ENCODE peak calls at places on chromosomes 11 and 22, in four cellular contexts. U is AG04450, C is pancreas, R is HCT116. Q is an unnamed sample.
A peak's percentile ranks its signal among the peaks of the same experiment; 100 is the strongest.

GRCh38 chr11:24357620-24358386 is 139.1 kb upstream of the LUZP2 start:
- DNase-seq in C (no peak), R (no peak), U (no peak), Q (no peak)

GRCh38 chr11:35250631-35251030 is 111.7 kb downstream of the CD44 start:
- DNase-seq in U (no peak), C (no peak), R (no peak), Q (no peak)

GRCh38 chr11:77411717-77412441 is 62.0 kb downstream of the PAK1 start:
- DNase-seq in U (peak; percentile 50), C (peak; percentile 80), R (peak; percentile 49), Q (peak; percentile 42)

GRCh38 chr11:45026835-45027234 is 76.2 kb upstream of the TP53I11 start:
- DNase-seq in R (no peak), C (no peak), U (no peak), Q (no peak)

GRCh38 chr11:67213251-67213650 is 53.0 kb upstream of the GRK2 start:
- DNase-seq in R (no peak), U (no peak), C (no peak), Q (no peak)

GRCh38 chr11:68685656-68686380 is 1.5 kb downstream of the GAL start:
- DNase-seq in R (no peak), C (no peak), U (no peak), Q (no peak)

GRCh38 chr22:27489265-27489675 is 312.3 kb downstream of the MN1 start:
- DNase-seq in C (peak; percentile 89), R (no peak), U (no peak), Q (no peak)

GRCh38 chr11:76623171-76623883 is 47.2 kb downstream of the LRRC32 start:
- DNase-seq in C (no peak), U (no peak), R (no peak), Q (peak; percentile 35)

GRCh38 chr22:37735054-37735453 is 38.2 kb downstream of the TRIOBP start:
- DNase-seq in U (no peak), R (no peak), C (no peak), Q (no peak)

GRCh38 chr11:31443802-31444201 is 65.6 kb downstream of the IMMP1L start:
- DNase-seq in C (no peak), R (no peak), U (no peak), Q (no peak)

GRCh38 chr22:46107089-46107664 is 43.1 kb upstream of the PPARA start:
- DNase-seq in R (no peak), C (peak; percentile 94), U (no peak), Q (no peak)

GRCh38 chr22:28728002-28728401 is 13.6 kb downstream of the CHEK2 start:
- DNase-seq in C (no peak), R (no peak), U (no peak), Q (no peak)

GRCh38 chr11:130102457-130103249 is 33.0 kb downstream of the APLP2 start:
- DNase-seq in U (no peak), C (no peak), R (no peak), Q (no peak)
- H3K4me3 ChIP-seq in U (no peak overlapping the region), C (no peak overlapping the region), R (no peak overlapping the region), Q (no peak overlapping the region)

GRCh38 chr11:1749020-1749758 is 1.2 kb downstream of the IFITM10 start:
- DNase-seq in U (no peak), R (no peak), C (no peak), Q (no peak)
- H3K4me3 ChIP-seq in U (no peak overlapping the region), R (no peak overlapping the region), C (no peak overlapping the region), Q (no peak overlapping the region)

GRCh38 chr11:82898242-82898641 is 2.0 kb downstream of the PRCP start:
- DNase-seq in U (no peak), C (no peak), R (no peak), Q (no peak)
- H3K4me3 ChIP-seq in U (no peak overlapping the region), C (no peak overlapping the region), R (no peak overlapping the region), Q (no peak overlapping the region)

GRCh38 chr11:112962854-112963367 is 1.7 kb downstream of the NCAM1 start:
- DNase-seq in C (no peak), U (no peak), R (no peak), Q (no peak)

GRCh38 chr11:112965601-112966125 is 4.4 kb downstream of the NCAM1 start:
- DNase-seq in C (no peak), R (no peak), U (no peak), Q (no peak)

GRCh38 chr11:112961751-112962747 is 829 bp downstream of the NCAM1 start:
- DNase-seq in R (no peak), U (no peak), C (no peak), Q (no peak)

GRCh38 chr11:112961146-112961668 is at the start of gene NCAM1:
- DNase-seq in R (peak; percentile 67), U (no peak), C (peak; percentile 32), Q (no peak)

GRCh38 chr11:112963368-112963955 is 2.2 kb downstream of the NCAM1 start:
- DNase-seq in C (no peak), U (no peak), R (no peak), Q (no peak)
- H3K4me3 ChIP-seq in C (no peak overlapping the region), U (no peak overlapping the region), R (no peak overlapping the region), Q (no peak overlapping the region)

DNA sequence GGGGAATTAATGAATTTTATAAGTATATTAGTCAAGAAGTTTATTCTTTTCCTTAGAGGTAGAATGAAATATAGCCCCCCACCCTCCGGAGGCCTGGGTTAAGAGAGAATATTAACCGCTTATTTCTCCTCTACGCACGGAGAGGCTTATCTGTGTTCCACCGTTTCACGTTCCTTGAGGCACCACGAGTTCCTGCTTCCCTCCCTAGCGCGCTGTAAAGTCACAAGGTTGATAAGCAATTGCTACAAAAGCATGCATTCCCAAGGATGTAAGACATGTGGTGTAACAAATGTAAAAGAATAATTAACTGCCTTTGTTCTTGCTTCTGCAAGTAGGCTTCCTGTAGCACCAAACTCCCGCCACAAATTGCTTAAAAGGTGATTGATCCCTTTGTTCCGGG is 1.5 kb upstream of the ANKRD42 start:
- DNase-seq in R (no peak), U (no peak), C (no peak), Q (no peak)
- H3K4me3 ChIP-seq in R (peak overlapping the region; percentile 85), U (peak overlapping the region; percentile 93), C (no peak overlapping the region), Q (peak overlapping the region; percentile 94)

DNA sequence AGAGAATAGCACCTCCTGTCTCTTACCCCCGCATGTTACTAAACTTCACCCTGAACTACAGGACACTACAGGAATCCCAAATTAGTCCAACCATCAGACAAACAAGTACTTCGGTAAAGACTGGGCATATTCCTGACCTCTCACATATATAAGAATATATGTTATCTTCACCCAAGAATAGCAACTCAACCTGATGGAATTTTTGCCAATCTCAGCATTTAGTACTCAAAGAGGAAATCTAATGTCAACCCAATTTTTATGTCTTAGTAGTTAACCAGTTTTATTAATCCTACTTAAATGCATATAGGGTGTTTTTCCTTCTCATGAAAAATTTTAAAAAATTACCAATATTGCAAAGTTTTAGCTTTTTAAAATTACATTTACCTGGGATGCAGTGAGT is 26.2 kb downstream of the PGR start:
- DNase-seq in C (no peak), U (no peak), R (no peak), Q (no peak)
- H3K4me3 ChIP-seq in C (no peak overlapping the region), U (no peak overlapping the region), R (no peak overlapping the region), Q (no peak overlapping the region)

GRCh38 chr11:94740083-94740974 is 27.8 kb upstream of the AMOTL1 start:
- DNase-seq in U (no peak), R (no peak), C (no peak), Q (no peak)
- H3K4me3 ChIP-seq in U (peak overlapping the region; percentile 62), R (no peak overlapping the region), C (peak overlapping the region; percentile 37), Q (peak overlapping the region; percentile 57)

GRCh38 chr11:47523491-47524199 is 29.3 kb downstream of the CELF1 start:
- DNase-seq in U (peak; percentile 26), R (no peak), C (peak; percentile 16), Q (peak; percentile 55)
- H3K4me3 ChIP-seq in U (peak overlapping the region; percentile 21), R (peak overlapping the region; percentile 2), C (no peak overlapping the region), Q (no peak overlapping the region)

GRCh38 chr22:50704510-50705218 is 32.0 kb downstream of the SHANK3 start:
- DNase-seq in C (no peak), R (no peak), U (no peak), Q (no peak)
- H3K4me3 ChIP-seq in C (no peak overlapping the region), R (no peak overlapping the region), U (peak overlapping the region; percentile 38), Q (no peak overlapping the region)

Q was measured in HFF-Myc.